ENCODE peak calls at places on chromosome 14, in five cellular contexts. One of them, this sample, is unnamed.

GRCh38 chr14:101408077-101408831 is 153.0 kb upstream of the DIO3 start:
- DNase-seq in fibroblast of lung: peak
- DNase-seq in ovary: peak
- DNase-seq in type B pancreatic cell: no peak
- DNase-seq in heart right ventricle: no peak
- DNase-seq in this sample: no peak

GRCh38 chr14:79395061-79395460 is 816.2 kb downstream of the DIO2 start:
- DNase-seq in fibroblast of lung: peak
- DNase-seq in ovary: no peak
- DNase-seq in type B pancreatic cell: no peak
- DNase-seq in heart right ventricle: no peak
- DNase-seq in this sample: no peak

GRCh38 chr14:60266021-60266937 is 17.3 kb downstream of the PPM1A start:
- DNase-seq in fibroblast of lung: peak
- DNase-seq in ovary: no peak
- DNase-seq in type B pancreatic cell: no peak
- DNase-seq in heart right ventricle: no peak
- DNase-seq in this sample: peak

GRCh38 chr14:69792887-69793421 is 4.1 kb downstream of the SLC10A1 start:
- DNase-seq in fibroblast of lung: no peak
- DNase-seq in ovary: no peak
- DNase-seq in type B pancreatic cell: no peak
- DNase-seq in heart right ventricle: no peak
- DNase-seq in this sample: no peak

GRCh38 chr14:50862171-50862570 is 9.7 kb upstream of the ABHD12B start:
- DNase-seq in fibroblast of lung: peak
- DNase-seq in ovary: no peak
- DNase-seq in type B pancreatic cell: no peak
- DNase-seq in heart right ventricle: no peak
- DNase-seq in this sample: no peak

GRCh38 chr14:93892923-93893549 is 34.1 kb upstream of the FAM181A start:
- DNase-seq in fibroblast of lung: peak
- DNase-seq in ovary: peak
- DNase-seq in type B pancreatic cell: peak
- DNase-seq in heart right ventricle: peak
- DNase-seq in this sample: peak

GRCh38 chr14:23406244-23406643 is 1.8 kb downstream of the MYH6 start:
- DNase-seq in fibroblast of lung: no peak
- DNase-seq in ovary: no peak
- DNase-seq in type B pancreatic cell: no peak
- DNase-seq in heart right ventricle: no peak
- DNase-seq in this sample: no peak

GRCh38 chr14:20857630-20858261 is 33.4 kb upstream of the RNASE3 start:
- DNase-seq in fibroblast of lung: peak
- DNase-seq in ovary: peak
- DNase-seq in type B pancreatic cell: no peak
- DNase-seq in heart right ventricle: peak
- DNase-seq in this sample: peak

GRCh38 chr14:94081386-94081820 is 293 bp downstream of the IFI27L1 start:
- DNase-seq in fibroblast of lung: no peak
- DNase-seq in ovary: no peak
- DNase-seq in type B pancreatic cell: no peak
- DNase-seq in heart right ventricle: no peak
- DNase-seq in this sample: no peak

GRCh38 chr14:84129028-84129427 is 1400.9 kb upstream of the FLRT2 start:
- DNase-seq in fibroblast of lung: no peak
- DNase-seq in ovary: no peak
- DNase-seq in type B pancreatic cell: no peak
- DNase-seq in heart right ventricle: no peak
- DNase-seq in this sample: no peak

DNA sequence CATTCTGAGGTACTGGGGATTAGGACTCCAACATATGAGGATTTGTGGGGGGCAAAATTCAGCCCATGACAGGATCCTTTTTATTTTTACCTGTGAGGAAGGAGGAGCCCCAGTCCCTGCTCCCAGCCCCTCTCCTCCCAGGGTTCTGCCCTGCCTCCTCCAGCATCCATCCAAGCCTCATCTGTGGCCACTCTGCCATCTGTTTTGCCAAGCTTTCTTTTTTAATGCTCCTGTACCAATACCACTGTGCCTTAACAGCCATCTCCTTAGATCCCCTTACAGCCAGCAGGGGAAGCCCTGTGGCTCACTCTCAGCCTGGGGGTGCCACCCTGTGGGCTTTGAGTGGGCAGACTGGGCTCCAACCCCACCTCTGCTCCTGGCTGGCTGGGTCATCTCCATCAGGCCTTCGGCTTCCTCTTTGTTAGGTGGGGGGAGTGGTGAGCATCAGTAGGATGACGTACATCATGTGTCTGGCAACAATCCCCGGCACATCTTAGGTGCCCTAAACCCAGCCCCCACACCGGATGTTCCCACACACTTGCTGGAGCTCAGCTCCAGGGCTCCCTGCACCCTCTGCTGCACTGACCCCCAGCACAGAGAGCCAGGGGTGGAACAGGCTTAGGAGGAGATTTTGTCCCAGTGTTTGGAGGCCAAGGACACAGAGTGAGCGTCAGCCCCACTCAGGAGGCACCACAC is 40.2 kb downstream of the CYP46A1 start:
- DNase-seq in fibroblast of lung: no peak
- DNase-seq in ovary: peak
- DNase-seq in type B pancreatic cell: peak
- DNase-seq in heart right ventricle: no peak
- DNase-seq in this sample: no peak
- TF ChIP-seq CTCF in fibroblast of lung: no peak
- TF ChIP-seq CTCF in ovary: no peak
- TF ChIP-seq CTCF in type B pancreatic cell: no peak
- TF ChIP-seq CTCF in heart right ventricle: no peak
- TF ChIP-seq CTCF in this sample: no peak

GRCh38 chr14:22052795-22053194 is 379.2 kb upstream of the OR4E1 start:
- DNase-seq in fibroblast of lung: no peak
- DNase-seq in ovary: no peak
- DNase-seq in type B pancreatic cell: no peak
- DNase-seq in heart right ventricle: no peak
- DNase-seq in this sample: no peak

GRCh38 chr14:22044193-22044592 is 370.6 kb upstream of the OR4E1 start:
- DNase-seq in fibroblast of lung: no peak
- DNase-seq in ovary: no peak
- DNase-seq in type B pancreatic cell: no peak
- DNase-seq in heart right ventricle: no peak
- DNase-seq in this sample: no peak

GRCh38 chr14:22046063-22046462 is 372.4 kb upstream of the OR4E1 start:
- DNase-seq in fibroblast of lung: no peak
- DNase-seq in ovary: no peak
- DNase-seq in type B pancreatic cell: no peak
- DNase-seq in heart right ventricle: no peak
- DNase-seq in this sample: no peak

GRCh38 chr14:22047105-22047504 is 373.5 kb upstream of the OR4E1 start:
- DNase-seq in fibroblast of lung: no peak
- DNase-seq in ovary: no peak
- DNase-seq in type B pancreatic cell: no peak
- DNase-seq in heart right ventricle: no peak
- DNase-seq in this sample: no peak
- TF ChIP-seq CTCF in fibroblast of lung: peak
- TF ChIP-seq CTCF in ovary: no peak
- TF ChIP-seq CTCF in type B pancreatic cell: peak
- TF ChIP-seq CTCF in heart right ventricle: peak
- TF ChIP-seq CTCF in this sample: peak

GRCh38 chr14:68523994-68524725 is 268.7 kb downstream of the ZFP36L1 start:
- DNase-seq in fibroblast of lung: peak
- DNase-seq in ovary: no peak
- DNase-seq in type B pancreatic cell: no peak
- DNase-seq in heart right ventricle: no peak
- DNase-seq in this sample: no peak
- TF ChIP-seq CTCF in fibroblast of lung: peak
- TF ChIP-seq CTCF in ovary: no peak
- TF ChIP-seq CTCF in type B pancreatic cell: no peak
- TF ChIP-seq CTCF in heart right ventricle: peak
- TF ChIP-seq CTCF in this sample: no peak

DNA sequence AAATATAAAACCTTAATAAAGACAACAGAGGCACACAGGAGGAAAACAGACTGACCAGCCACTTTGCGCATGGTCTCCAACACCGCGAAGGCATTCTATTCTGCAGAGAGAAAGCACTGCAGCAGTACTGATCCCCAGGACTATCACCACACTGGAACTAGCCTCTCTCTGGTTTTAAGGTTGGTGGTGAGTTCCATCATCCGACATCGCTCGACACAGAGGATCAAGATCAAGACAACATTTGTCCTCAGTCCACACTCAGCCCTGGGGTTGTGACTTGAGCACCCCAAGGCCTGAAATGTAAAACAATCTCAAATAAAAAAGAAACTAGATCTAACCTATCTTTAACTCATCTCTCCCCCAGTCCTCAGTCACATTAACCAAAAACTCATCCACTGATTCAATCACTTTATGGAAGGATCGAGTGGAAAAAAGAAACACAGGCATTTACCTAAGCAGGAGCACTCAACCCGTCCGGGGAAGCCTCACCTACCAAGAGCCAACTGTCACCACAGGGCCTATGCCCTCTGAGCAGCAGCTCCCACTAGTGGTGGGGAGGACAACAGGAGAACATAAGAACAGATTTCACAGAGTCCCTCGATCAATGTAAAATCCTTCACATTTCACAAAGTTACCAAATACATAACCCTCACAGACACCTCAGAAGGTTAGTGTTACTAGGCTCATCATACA is 17.7 kb downstream of the STXBP6 start:
- DNase-seq in fibroblast of lung: no peak
- DNase-seq in ovary: no peak
- DNase-seq in type B pancreatic cell: no peak
- DNase-seq in heart right ventricle: no peak
- DNase-seq in this sample: peak
- TF ChIP-seq CTCF in fibroblast of lung: no peak
- TF ChIP-seq CTCF in ovary: no peak
- TF ChIP-seq CTCF in type B pancreatic cell: peak
- TF ChIP-seq CTCF in heart right ventricle: peak
- TF ChIP-seq CTCF in this sample: peak

DNA sequence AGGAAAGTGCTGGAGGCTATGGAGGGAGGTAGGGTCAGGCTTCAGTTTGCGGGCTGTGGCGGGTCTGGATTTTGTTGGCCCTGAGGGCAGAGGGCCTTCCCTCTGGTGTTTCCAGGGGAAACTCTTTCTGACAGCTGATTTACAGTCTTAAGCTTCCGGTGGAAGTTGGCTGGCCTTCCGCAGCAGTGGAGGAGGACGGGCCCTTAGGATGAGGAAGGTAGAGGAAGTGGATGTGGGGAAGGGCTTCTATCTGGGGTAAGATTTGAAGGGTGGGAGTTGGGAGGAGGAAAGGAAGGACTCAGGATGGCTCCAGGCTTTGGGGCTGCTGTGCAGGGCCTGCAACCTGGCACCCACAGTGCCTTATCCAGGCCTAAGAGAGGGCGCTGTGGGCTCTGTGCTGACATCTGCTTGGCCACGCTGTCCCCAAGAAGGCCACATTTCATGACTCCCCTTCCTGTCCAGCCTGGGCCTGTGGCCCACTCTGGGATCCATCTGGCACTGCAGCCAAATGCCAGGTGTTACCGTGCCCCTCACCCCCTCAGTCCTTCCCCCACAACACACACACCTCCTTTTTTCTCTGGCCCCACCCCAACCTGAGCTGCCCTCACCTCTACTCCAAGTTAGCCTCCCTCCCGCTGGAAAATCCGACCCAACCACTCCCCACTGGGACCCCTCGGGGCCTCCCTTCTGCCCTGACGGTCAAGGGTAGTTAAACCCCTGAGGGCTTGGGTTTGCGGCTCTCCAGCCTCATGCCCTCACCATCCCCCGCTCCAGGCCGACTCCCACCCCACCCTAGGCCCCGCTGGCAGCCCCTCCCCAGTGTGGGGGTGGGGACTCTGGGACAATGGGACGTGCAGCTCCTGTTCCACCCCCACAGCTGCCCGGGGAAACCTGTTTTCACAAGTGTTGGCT is 7.7 kb upstream of the PPP1R13B start:
- DNase-seq in fibroblast of lung: no peak
- DNase-seq in ovary: peak
- DNase-seq in type B pancreatic cell: no peak
- DNase-seq in heart right ventricle: peak
- DNase-seq in this sample: peak
- TF ChIP-seq CTCF in fibroblast of lung: no peak
- TF ChIP-seq CTCF in ovary: no peak
- TF ChIP-seq CTCF in type B pancreatic cell: no peak
- TF ChIP-seq CTCF in heart right ventricle: no peak
- TF ChIP-seq CTCF in this sample: no peak

DNA sequence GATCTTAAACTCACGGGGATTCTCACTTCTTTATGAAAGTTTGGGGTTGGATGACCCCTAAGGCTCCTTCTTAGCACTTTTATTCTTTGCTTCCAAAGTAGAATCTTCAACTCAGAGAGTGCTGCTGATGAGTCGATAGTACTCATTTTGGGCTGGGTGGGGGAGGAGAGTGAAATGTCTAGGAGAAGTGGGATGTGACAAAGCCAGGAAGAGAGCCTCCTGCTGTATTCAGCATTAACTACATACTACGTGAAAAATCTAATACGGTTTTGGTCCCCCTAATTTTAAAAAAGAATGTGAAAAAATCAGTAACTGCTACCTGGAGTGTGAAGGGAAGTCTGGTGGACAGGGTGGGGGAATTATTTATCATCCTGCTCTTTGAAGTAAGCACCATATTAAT is 148.3 kb downstream of the SAMD4A start:
- DNase-seq in fibroblast of lung: peak
- DNase-seq in ovary: no peak
- DNase-seq in type B pancreatic cell: no peak
- DNase-seq in heart right ventricle: no peak
- DNase-seq in this sample: no peak
- TF ChIP-seq CTCF in fibroblast of lung: peak
- TF ChIP-seq CTCF in ovary: no peak
- TF ChIP-seq CTCF in type B pancreatic cell: no peak
- TF ChIP-seq CTCF in heart right ventricle: peak
- TF ChIP-seq CTCF in this sample: no peak